ENCODE peak calls at places on chromosomes 6 and 20, in five cellular contexts. S is GM12864, G is bronchial epithelial cell, I is upper lobe of right lung, Z is AG04450. R is an unnamed sample.

GRCh38 chr6:56387621-56388413 is 140.4 kb upstream of the COL21A1 start:
- DNase-seq in S (no peak), G (no peak), I (no peak), Z (no peak), R (peak; percentile 30)

GRCh38 chr6:11606287-11606686 is 68.7 kb downstream of the TMEM170B start:
- DNase-seq in S (no peak), G (no peak), I (no peak), Z (no peak), R (no peak)

GRCh38 chr20:370151-370600 is 10.4 kb upstream of the TRIB3 start:
- DNase-seq in S (no peak), G (peak; percentile 71), I (peak; percentile 68), Z (no peak), R (peak; percentile 70)

GRCh38 chr6:82264321-82264720 is 16.8 kb upstream of the IBTK start:
- DNase-seq in S (no peak), G (no peak), I (no peak), Z (no peak), R (no peak)

GRCh38 chr6:169212897-169213813 is 40.5 kb downstream of the THBS2 start:
- DNase-seq in S (peak; percentile 59), G (peak; percentile 66), I (peak; percentile 96), Z (peak; percentile 38), R (peak; percentile 89)

GRCh38 chr6:11460001-11460668 is 77.4 kb upstream of the TMEM170B start:
- DNase-seq in S (no peak), G (peak; percentile 80), I (no peak), Z (no peak), R (peak; percentile 40)

GRCh38 chr20:297925-298754 is 770 bp downstream of the ZCCHC3 start:
- DNase-seq in S (no peak), G (peak; percentile 49), I (peak; percentile 89), Z (no peak), R (peak; percentile 61)

GRCh38 chr6:166017032-166017635 is 150.5 kb downstream of the TBXT start:
- DNase-seq in S (no peak), G (no peak), I (no peak), Z (no peak), R (no peak)

GRCh38 chr6:89375427-89375868 is 22.9 kb upstream of the UBE2J1 start:
- DNase-seq in S (peak; percentile 89), G (peak; percentile 60), I (peak; percentile 86), Z (no peak), R (peak; percentile 78)

GRCh38 chr6:125310994-125311649 is 9.4 kb upstream of the HDDC2 start:
- DNase-seq in S (no peak), G (peak; percentile 68), I (no peak), Z (peak; percentile 15), R (peak; percentile 68)

GRCh38 chr20:62578294-62578897 is 63.9 kb upstream of the SLCO4A1 start:
- DNase-seq in S (no peak), G (no peak), I (no peak), Z (no peak), R (no peak)

GRCh38 chr6:135592276-135592675 is 94.7 kb upstream of the AHI1 start:
- DNase-seq in S (no peak), G (no peak), I (no peak), Z (no peak), R (no peak)

GRCh38 chr6:33030245-33030644 is 20.9 kb upstream of the HLA-DOA start:
- DNase-seq in S (no peak), G (no peak), I (no peak), Z (no peak), R (no peak)
- H3K4me3 ChIP-seq in S (no peak overlapping the region), G (no peak overlapping the region), I (no peak overlapping the region), Z (no peak overlapping the region), R (no peak overlapping the region)

DNA sequence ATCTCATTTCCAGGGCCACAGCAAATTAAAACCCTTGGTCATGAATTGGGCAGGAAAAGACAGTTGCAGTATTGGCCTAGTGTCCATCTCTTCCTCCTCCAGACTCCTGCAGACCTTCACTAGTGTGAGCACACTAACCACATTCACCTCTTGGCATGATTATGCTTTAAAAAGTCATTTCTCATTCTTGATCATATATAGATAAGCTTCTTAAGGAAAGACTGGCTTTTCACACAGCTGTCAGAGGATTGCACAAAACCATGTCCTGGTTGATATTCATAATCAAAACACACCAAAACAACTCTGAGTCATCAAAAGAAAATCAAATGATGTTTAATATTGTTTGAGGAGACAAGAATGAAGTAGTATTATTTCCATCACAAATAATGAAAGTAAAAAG is 52.1 kb downstream of the TMEM200A start:
- DNase-seq in S (no peak), G (peak; percentile 13), I (no peak), Z (no peak), R (peak; percentile 9)
- TF ChIP-seq CTCF in S (no peak), G (no peak), I (no peak), Z (no peak), R (no peak)

GRCh38 chr20:33684533-33685327 is 1.5 kb downstream of the E2F1 start:
- DNase-seq in S (no peak), G (no peak), I (no peak), Z (no peak), R (no peak)
- H3K4me3 ChIP-seq in S (peak overlapping the region; percentile 66), G (no peak overlapping the region), I (no peak overlapping the region), Z (peak overlapping the region; percentile 51), R (peak overlapping the region; percentile 39)

GRCh38 chr6:63576147-63576772 is 4.0 kb downstream of the LOC128125822 start:
- DNase-seq in S (no peak), G (no peak), I (no peak), Z (no peak), R (no peak)

GRCh38 chr6:63572733-63573139 is 456 bp downstream of the LOC128125822 start:
- DNase-seq in S (no peak), G (no peak), I (no peak), Z (no peak), R (no peak)

GRCh38 chr6:63573899-63574553 is 1.7 kb downstream of the LOC128125822 start:
- DNase-seq in S (peak; percentile 27), G (peak; percentile 59), I (no peak), Z (no peak), R (peak; percentile 74)

GRCh38 chr6:63573140-63573898 is 1.0 kb downstream of the LOC128125822 start:
- DNase-seq in S (peak; percentile 65), G (peak; percentile 89), I (peak; percentile 93), Z (no peak), R (peak; percentile 98)

GRCh38 chr6:63574554-63574900 is 2.2 kb downstream of the LOC128125822 start:
- DNase-seq in S (no peak), G (no peak), I (no peak), Z (no peak), R (no peak)
- TF ChIP-seq CTCF in S (no peak), G (no peak), I (no peak), Z (no peak), R (no peak)

GRCh38 chr20:41316009-41316408 is 1.5 kb downstream of the ZHX3 start:
- DNase-seq in S (no peak), G (no peak), I (no peak), Z (no peak), R (no peak)
- H3K4me3 ChIP-seq in S (no peak overlapping the region), G (no peak overlapping the region), I (peak overlapping the region; percentile 82), Z (peak overlapping the region; percentile 90), R (peak overlapping the region; percentile 60)

GRCh38 chr6:105509506-105510331 is 106.8 kb upstream of the PREP start:
- DNase-seq in S (no peak), G (no peak), I (no peak), Z (no peak), R (no peak)
- TF ChIP-seq CTCF in S (no peak), G (no peak), I (no peak), Z (peak; percentile 64), R (no peak)

GRCh38 chr20:40931348-40932044 is 97.1 kb upstream of the TOP1 start:
- DNase-seq in S (no peak), G (no peak), I (no peak), Z (no peak), R (no peak)
- H3K4me3 ChIP-seq in S (no peak overlapping the region), G (no peak overlapping the region), I (no peak overlapping the region), Z (no peak overlapping the region), R (no peak overlapping the region)

GRCh38 chr20:35699914-35700624 is 864 bp downstream of the ROMO1 start:
- DNase-seq in S (no peak), G (no peak), I (no peak), Z (no peak), R (no peak)

GRCh38 chr20:35700625-35701148 is 1.5 kb downstream of the ROMO1 start:
- DNase-seq in S (no peak), G (peak; percentile 15), I (peak; percentile 30), Z (no peak), R (peak; percentile 15)

GRCh38 chr20:35697696-35698297 is 1.4 kb downstream of the NFS1 start:
- DNase-seq in S (no peak), G (no peak), I (peak; percentile 21), Z (no peak), R (no peak)

GRCh38 chr20:35698298-35699126 is 640 bp downstream of the NFS1 start:
- DNase-seq in S (no peak), G (no peak), I (peak; percentile 28), Z (no peak), R (peak; percentile 21)

DNA sequence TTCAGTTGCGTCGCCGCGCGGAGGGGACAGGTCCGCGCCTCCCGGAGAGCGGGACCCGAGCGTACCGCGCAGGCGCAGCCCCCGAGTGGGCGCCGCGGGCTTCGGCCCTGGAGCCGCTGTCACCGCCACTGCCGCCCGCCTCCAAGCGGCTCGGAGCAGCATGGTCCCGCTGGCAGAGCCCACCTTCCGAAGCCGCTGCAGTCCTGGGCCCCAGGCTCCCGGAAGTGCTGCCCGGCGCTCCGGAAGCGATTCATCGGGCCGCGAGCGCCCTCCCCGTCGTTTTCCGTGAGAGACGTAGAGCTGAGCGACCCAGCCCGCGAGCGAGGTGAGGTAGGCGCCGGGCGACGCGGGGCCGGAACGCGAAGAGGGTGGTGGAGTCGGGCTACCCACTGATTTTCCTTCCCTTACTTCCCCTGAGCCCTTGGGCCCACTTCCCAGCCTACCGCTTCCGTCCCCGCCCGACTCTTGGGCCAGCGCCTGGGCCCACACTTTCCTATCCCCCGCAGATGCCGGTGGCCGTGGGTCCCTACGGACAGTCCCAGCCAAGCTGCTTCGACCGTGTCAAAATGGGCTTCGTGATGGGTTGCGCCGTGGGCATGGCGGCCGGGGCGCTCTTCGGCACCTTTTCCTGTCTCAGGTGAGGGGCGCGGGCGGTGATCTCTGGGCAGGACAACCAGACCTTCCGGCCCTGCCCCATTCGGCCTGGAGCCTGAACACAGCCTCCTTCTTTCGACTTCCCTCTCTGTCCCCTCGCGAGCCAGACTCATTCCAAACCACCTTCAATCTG is at the start of the genes NFS1 and ROMO1:
- DNase-seq in S (peak; percentile 44), G (peak; percentile 59), I (peak; percentile 93), Z (peak; percentile 41), R (peak; percentile 88)
- TF ChIP-seq CTCF in S (peak; percentile 7), G (peak; percentile 20), I (peak; percentile 31), Z (peak; percentile 24), R (peak; percentile 11)

DNA sequence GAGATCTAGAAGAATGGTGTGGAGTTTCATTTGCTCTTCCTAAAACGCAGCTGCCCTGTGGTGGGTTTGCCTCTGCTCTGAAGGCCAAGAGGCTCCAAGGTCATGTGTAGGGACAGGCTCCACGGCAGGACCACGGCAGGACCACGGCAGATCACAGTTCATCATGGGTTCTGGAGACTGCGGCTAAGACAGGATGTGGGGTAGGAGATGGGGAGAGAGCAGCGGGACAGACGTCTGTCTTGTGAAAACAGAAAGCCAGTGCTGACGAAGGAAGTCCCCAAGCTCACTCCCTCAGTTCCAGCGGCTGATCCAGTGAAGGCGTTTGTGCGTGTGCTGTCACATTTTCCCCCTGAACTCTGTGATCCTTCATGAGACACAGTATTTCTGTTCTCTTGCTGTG is 67.9 kb upstream of the PTGIS start:
- DNase-seq in S (no peak), G (no peak), I (no peak), Z (no peak), R (no peak)
- H3K4me3 ChIP-seq in S (no peak overlapping the region), G (no peak overlapping the region), I (no peak overlapping the region), Z (no peak overlapping the region), R (no peak overlapping the region)